ENCODE peak calls at places on chromosomes 11 and 22, in four cellular contexts. I, F, J and G are unnamed samples.

GRCh38 chr11:22786475-22786874 is 43.1 kb downstream of the SVIP start:
- DNase-seq in I (no peak), F (no peak), J (no peak), G (no peak)

GRCh38 chr11:117818036-117818858 is 6.3 kb downstream of the FXYD2 start:
- DNase-seq in I (no peak), F (peak; percentile 31), J (no peak), G (no peak)

GRCh38 chr22:50698546-50698945 is 25.9 kb downstream of the SHANK3 start:
- DNase-seq in I (no peak), F (no peak), J (no peak), G (no peak)

GRCh38 chr22:46844606-46845210 is 82.3 kb downstream of the TBC1D22A start:
- DNase-seq in I (no peak), F (no peak), J (no peak), G (no peak)

GRCh38 chr22:20219667-20220628 is 48.2 kb downstream of the RTN4R start:
- DNase-seq in I (no peak), F (no peak), J (no peak), G (no peak)

GRCh38 chr11:45646275-45646970 is 19.0 kb downstream of the CHST1 start:
- DNase-seq in I (no peak), F (peak; percentile 40), J (no peak), G (no peak)

GRCh38 chr11:77201991-77202841 is 74.2 kb downstream of the MYO7A start:
- DNase-seq in I (peak; percentile 15), F (no peak), J (no peak), G (peak; percentile 4)

GRCh38 chr11:92024788-92025187 is 199.8 kb upstream of the FAT3 start:
- DNase-seq in I (no peak), F (no peak), J (no peak), G (no peak)

GRCh38 chr11:34890812-34891211 is 25.4 kb downstream of the APIP start:
- DNase-seq in I (no peak), F (peak; percentile 6), J (no peak), G (no peak)

GRCh38 chr11:130168105-130168504 is 8.5 kb downstream of the ST14 start:
- DNase-seq in I (no peak), F (peak; percentile 27), J (no peak), G (no peak)

GRCh38 chr11:60831143-60831500 is 10.8 kb upstream of the CCDC86 start:
- DNase-seq in I (peak; percentile 89), F (peak; percentile 71), J (peak; percentile 77), G (peak; percentile 24)

GRCh38 chr22:49514211-49514610 is 313.5 kb downstream of the BRD1 start:
- DNase-seq in I (no peak), F (no peak), J (no peak), G (no peak)

GRCh38 chr11:19422257-19422656 is 181.5 kb upstream of the E2F8 start:
- DNase-seq in I (no peak), F (no peak), J (no peak), G (no peak)

GRCh38 chr11:78226684-78227680 is 38.3 kb downstream of the USP35 start:
- DNase-seq in I (no peak), F (no peak), J (no peak), G (peak; percentile 48)

GRCh38 chr22:33049125-33049729 is 9.0 kb downstream of the SYN3 start:
- DNase-seq in I (peak; percentile 56), F (peak; percentile 61), J (peak; percentile 73), G (peak; percentile 74)

GRCh38 chr11:112697779-112698178 is 263.4 kb upstream of the NCAM1 start:
- DNase-seq in I (no peak), F (no peak), J (no peak), G (no peak)

GRCh38 chr11:1153951-1154487 is 3.7 kb upstream of the MUC5AC start:
- DNase-seq in I (peak; percentile 34), F (peak; percentile 88), J (peak; percentile 34), G (peak; percentile 30)

GRCh38 chr22:40345271-40345670 is 1.0 kb upstream of the ADSL start:
- DNase-seq in I (no peak), F (no peak), J (no peak), G (no peak)

GRCh38 chr11:61106296-61106695 is 4.0 kb downstream of the CD5 start:
- DNase-seq in I (no peak), F (no peak), J (no peak), G (no peak)

GRCh38 chr11:64044730-64045386 is 9.1 kb downstream of the FLRT1 start:
- DNase-seq in I (no peak), F (no peak), J (no peak), G (no peak)

GRCh38 chr22:41822289-41823057 is 10.4 kb upstream of the SREBF2 start:
- DNase-seq in I (no peak), F (peak; percentile 61), J (no peak), G (no peak)

GRCh38 chr11:2673250-2673610 is 26.6 kb downstream of the KCNQ1OT1 start:
- DNase-seq in I (no peak), F (no peak), J (no peak), G (peak; percentile 24)

GRCh38 chr22:49724030-49724892 is 103.4 kb downstream of the BRD1 start:
- DNase-seq in I (no peak), F (no peak), J (no peak), G (peak; percentile 54)

GRCh38 chr11:19646921-19647320 is 65.7 kb upstream of the NAV2 start:
- DNase-seq in I (peak; percentile 57), F (peak; percentile 88), J (no peak), G (no peak)

GRCh38 chr11:119607726-119608125 is 121.3 kb downstream of the NECTIN1 start:
- DNase-seq in I (no peak), F (no peak), J (no peak), G (no peak)

GRCh38 chr11:77634724-77635123 is 2.9 kb downstream of the CLNS1A start:
- DNase-seq in I (no peak), F (no peak), J (no peak), G (no peak)

GRCh38 chr11:9316334-9316733 is 1.9 kb upstream of the TMEM41B start:
- DNase-seq in I (no peak), F (no peak), J (no peak), G (no peak)

GRCh38 chr11:102456381-102456780 is 3.8 kb upstream of the TMEM123 start:
- DNase-seq in I (peak; percentile 71), F (no peak), J (no peak), G (no peak)

GRCh38 chr22:20582520-20583361 is 75.3 kb downstream of the MED15 start:
- DNase-seq in I (no peak), F (no peak), J (no peak), G (no peak)

GRCh38 chr22:46370584-46371373 is 35.3 kb downstream of the TRMU start:
- DNase-seq in I (no peak), F (no peak), J (no peak), G (no peak)

GRCh38 chr11:8268530-8269461 is 5.1 kb upstream of the LMO1 start:
- DNase-seq in I (peak; percentile 15), F (no peak), J (peak; percentile 6), G (no peak)
- H3K4me3 ChIP-seq in I (peak overlapping the region; percentile 39), F (no peak overlapping the region), J (peak overlapping the region; percentile 16), G (peak overlapping the region; percentile 55)

GRCh38 chr11:11074686-11075370 is 217.0 kb upstream of the ZBED5 start:
- DNase-seq in I (no peak), F (no peak), J (no peak), G (no peak)

GRCh38 chr11:11073996-11074395 is 216.1 kb upstream of the ZBED5 start:
- DNase-seq in I (no peak), F (no peak), J (no peak), G (no peak)

GRCh38 chr11:11076276-11076675 is 218.4 kb upstream of the ZBED5 start:
- DNase-seq in I (no peak), F (no peak), J (no peak), G (no peak)

GRCh38 chr11:11076879-11077278 is 219.0 kb upstream of the ZBED5 start:
- DNase-seq in I (no peak), F (no peak), J (no peak), G (no peak)

DNA sequence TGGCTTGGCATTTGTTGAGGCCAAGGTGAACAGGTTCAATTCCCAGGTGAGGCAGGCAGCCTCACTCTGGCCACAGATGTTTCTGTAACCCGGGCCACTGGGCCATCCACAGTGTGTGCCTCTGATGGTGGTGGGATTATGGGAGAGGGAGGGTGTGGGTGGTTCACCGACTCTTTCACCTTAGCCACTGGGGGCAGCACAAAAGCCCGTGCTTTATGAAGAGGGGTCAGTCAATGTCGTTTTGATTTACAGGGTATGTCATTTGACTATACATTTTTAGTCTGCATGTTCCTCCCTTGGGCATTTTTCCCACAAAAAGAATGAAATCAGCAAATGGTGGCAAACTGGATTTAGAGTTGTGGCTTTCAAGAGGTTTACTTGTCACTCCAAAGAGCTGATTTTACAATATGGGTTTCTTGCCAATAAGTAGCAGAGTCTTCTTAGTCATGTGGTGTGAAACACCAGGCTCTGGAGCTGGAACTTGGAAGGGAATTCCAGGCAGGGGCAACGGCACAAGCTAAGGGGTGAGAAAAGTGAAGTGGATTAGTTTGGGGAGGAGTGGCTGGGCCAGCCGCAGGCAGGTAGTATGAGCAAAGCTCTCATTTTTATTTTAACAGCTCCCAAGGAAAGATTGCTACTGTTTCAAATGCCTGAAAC is 217.8 kb upstream of the ZBED5 start:
- DNase-seq in I (peak; percentile 26), F (no peak), J (no peak), G (no peak)
- TF ChIP-seq CTCF in I (no peak), F (no peak), J (no peak), G (no peak)

DNA sequence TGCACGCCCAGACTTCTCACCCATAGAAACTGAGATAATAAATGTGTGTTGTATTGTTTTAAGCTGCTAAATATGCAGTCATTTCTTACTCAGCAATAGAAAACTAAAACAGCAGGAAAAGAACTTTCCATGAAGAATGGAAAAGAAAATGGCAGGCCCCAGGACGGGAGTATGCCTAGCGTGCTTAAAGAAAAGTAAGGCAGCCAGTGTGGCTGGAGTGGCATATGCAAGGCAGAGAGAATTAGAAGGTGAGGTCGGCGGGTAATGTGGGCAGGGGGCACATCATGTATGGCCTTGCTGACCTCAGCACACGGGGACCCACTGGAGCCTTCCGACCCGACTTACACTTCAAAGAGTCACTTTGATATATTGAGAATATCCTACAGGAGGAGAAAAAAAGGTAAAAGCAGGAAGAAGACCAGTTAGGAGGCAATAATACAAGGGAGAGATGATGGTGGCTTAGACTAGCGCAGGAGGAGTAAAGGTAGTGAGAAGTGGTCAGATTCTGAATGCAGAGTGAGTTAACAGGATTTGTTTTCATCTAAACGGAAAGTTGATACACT is 20.5 kb downstream of the TBRG1 start:
- DNase-seq in I (no peak), F (no peak), J (no peak), G (peak; percentile 65)
- H3K27ac ChIP-seq in I (no peak overlapping the region), F (peak overlapping the region; percentile 69), J (no peak overlapping the region), G (peak overlapping the region; percentile 85)

DNA sequence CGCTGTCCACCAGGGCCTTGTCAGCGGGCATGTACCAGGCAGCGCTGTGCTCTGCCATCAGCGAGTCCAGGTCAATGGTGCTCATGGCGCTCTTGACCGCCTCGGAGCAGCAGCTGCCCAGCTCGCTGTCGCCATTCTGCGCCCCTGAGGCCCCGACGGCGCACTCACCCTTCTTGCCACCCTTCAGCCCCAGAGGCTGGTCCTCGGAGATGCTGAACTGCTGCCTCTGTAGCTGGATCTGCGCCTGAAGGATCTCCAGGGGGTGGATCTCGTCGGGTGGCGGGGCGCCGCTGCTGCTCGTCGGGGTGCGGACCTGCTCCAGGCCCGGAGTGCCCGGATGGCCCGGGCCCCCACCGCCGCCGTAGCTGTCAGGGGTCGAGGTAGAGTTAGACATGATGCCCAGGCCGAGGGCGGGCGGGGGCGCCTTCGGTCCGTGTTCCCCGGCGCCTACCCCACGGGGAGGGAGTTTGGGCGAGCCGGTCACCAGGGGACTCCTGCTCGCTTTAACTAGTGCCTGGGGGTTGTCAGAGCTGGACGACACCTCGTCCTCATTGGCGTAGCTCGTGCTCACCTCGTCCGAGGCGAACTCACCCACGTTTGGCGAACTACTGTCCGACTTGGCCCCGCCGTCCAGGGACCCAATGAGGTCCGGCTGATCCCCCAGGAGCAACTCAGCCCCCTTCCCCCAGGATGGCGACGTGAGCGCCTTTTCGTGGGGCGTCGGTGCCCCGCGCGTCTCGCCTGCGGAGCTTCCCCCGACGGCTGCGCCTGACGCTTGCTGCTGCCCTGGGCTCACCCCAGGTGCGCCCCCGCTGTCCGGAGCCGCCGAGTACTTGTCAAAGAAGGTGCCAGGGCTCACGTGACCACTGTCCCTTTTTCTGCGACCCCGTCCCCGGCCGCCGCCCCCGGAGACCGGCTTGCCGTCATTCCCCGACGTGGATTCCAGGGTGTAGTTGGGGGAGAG is 4.4 kb downstream of the MN1 start:
- DNase-seq in I (no peak), F (no peak), J (no peak), G (no peak)
- H3K4me3 ChIP-seq in I (no peak overlapping the region), F (peak overlapping the region; percentile 27), J (no peak overlapping the region), G (peak overlapping the region; percentile 79)